ENCODE peak calls at places on chromosomes 11 and 22, in seven cellular contexts. X is heart right ventricle, P is fibroblast of the aortic adventitia, S is right lobe of liver, L is HCT116, R is fibroblast of pulmonary artery, W is lower leg skin. I is an unnamed sample.

GRCh38 chr11:15412054-15412453 is 297.3 kb downstream of the INSC start:
- DNase-seq in X (no peak), P (no peak), S (no peak), L (no peak), R (no peak), W (no peak), I (no peak)

GRCh38 chr11:33920838-33921613 is 29.1 kb upstream of the LMO2 start:
- DNase-seq in X (no peak), P (no peak), S (no peak), L (no peak), R (no peak), W (no peak), I (no peak)

GRCh38 chr22:33803371-33803770 is 116.9 kb downstream of the LARGE1 start:
- DNase-seq in X (no peak), P (peak), S (no peak), L (no peak), R (peak), W (peak), I (no peak)

GRCh38 chr11:115458877-115459276 is 45.3 kb downstream of the CADM1 start:
- DNase-seq in X (no peak), P (no peak), S (no peak), L (no peak), R (no peak), W (no peak), I (no peak)

GRCh38 chr11:30131535-30131934 is 99.3 kb upstream of the FSHB start:
- DNase-seq in X (no peak), P (no peak), S (no peak), L (no peak), R (peak), W (no peak), I (no peak)

GRCh38 chr11:15493921-15494630 is 379.4 kb downstream of the INSC start:
- DNase-seq in X (no peak), P (no peak), S (peak), L (no peak), R (peak), W (no peak), I (no peak)

GRCh38 chr22:33639588-33640254 is 280.6 kb downstream of the LARGE1 start:
- DNase-seq in X (no peak), P (no peak), S (no peak), L (no peak), R (no peak), W (no peak), I (no peak)

GRCh38 chr22:23169032-23169384 is 11.3 kb upstream of the BCR start:
- DNase-seq in X (no peak), P (no peak), S (no peak), L (no peak), R (no peak), W (no peak), I (no peak)

GRCh38 chr11:6618117-6619020 is 853 bp downstream of the TPP1 start:
- DNase-seq in X (no peak), P (peak), S (no peak), L (no peak), R (peak), W (peak), I (peak)

GRCh38 chr11:58771458-58771855 is 39.7 kb upstream of the GLYAT start:
- DNase-seq in X (no peak), P (peak), S (no peak), L (no peak), R (no peak), W (no peak), I (no peak)

GRCh38 chr11:127445476-127445875 is 444.9 kb upstream of the KIRREL3 start:
- DNase-seq in X (no peak), P (no peak), S (no peak), L (no peak), R (no peak), W (no peak), I (no peak)

GRCh38 chr11:91859666-91860065 is 365.0 kb upstream of the FAT3 start:
- DNase-seq in X (no peak), P (no peak), S (no peak), L (no peak), R (no peak), W (no peak), I (no peak)

GRCh38 chr22:38204784-38205183 is 3.0 kb downstream of the MAFF start:
- DNase-seq in X (no peak), P (no peak), S (no peak), L (no peak), R (peak), W (no peak), I (no peak)

GRCh38 chr11:116651098-116651756 is 121.6 kb downstream of the BUD13 start:
- DNase-seq in X (no peak), P (no peak), S (no peak), L (no peak), R (no peak), W (no peak), I (no peak)

GRCh38 chr22:49972163-49973017 is 11.8 kb downstream of the PIM3 start:
- DNase-seq in X (peak), P (no peak), S (peak), L (no peak), R (no peak), W (peak), I (peak)

GRCh38 chr11:46901156-46901555 is 17.2 kb downstream of the LRP4 start:
- DNase-seq in X (no peak), P (no peak), S (no peak), L (no peak), R (no peak), W (no peak), I (no peak)

GRCh38 chr11:31798057-31799035 is 12.8 kb downstream of the PAX6 start:
- DNase-seq in X (no peak), P (no peak), S (no peak), L (no peak), R (no peak), W (no peak), I (peak)

GRCh38 chr11:17145972-17146371 is 61.8 kb downstream of the PIK3C2A start:
- DNase-seq in X (no peak), P (no peak), S (no peak), L (no peak), R (peak), W (no peak), I (no peak)

GRCh38 chr11:108947654-108948570 is 283.0 kb downstream of the DDX10 start:
- DNase-seq in X (no peak), P (peak), S (no peak), L (no peak), R (peak), W (no peak), I (no peak)

GRCh38 chr11:72661486-72661885 is 12.7 kb downstream of the PDE2A start:
- DNase-seq in X (no peak), P (no peak), S (no peak), L (no peak), R (no peak), W (no peak), I (no peak)

GRCh38 chr11:60972182-60973030 is 926 bp downstream of the CD6 start:
- DNase-seq in X (no peak), P (no peak), S (no peak), L (no peak), R (no peak), W (no peak), I (no peak)

GRCh38 chr11:130608267-130608666 is 159.8 kb downstream of the ADAMTS15 start:
- DNase-seq in X (no peak), P (no peak), S (no peak), L (no peak), R (no peak), W (no peak), I (no peak)

GRCh38 chr22:20084547-20085413 is 4.7 kb downstream of the DGCR8 start:
- DNase-seq in X (no peak), P (peak), S (peak), L (no peak), R (peak), W (no peak), I (peak)

GRCh38 chr11:3156282-3156660 is 8.8 kb downstream of the OSBPL5 start:
- DNase-seq in X (peak), P (no peak), S (no peak), L (no peak), R (no peak), W (no peak), I (no peak)
- H3K4me3 ChIP-seq in X (peak), P (no peak), S (no peak), L (no peak), R (no peak), W (no peak), I (peak)

GRCh38 chr22:35638408-35638807 is 9.8 kb upstream of the APOL6 start:
- DNase-seq in X (peak), P (peak), S (peak), L (no peak), R (peak), W (peak), I (peak)
- H3K4me3 ChIP-seq in X (no peak), P (no peak), S (no peak), L (no peak), R (no peak), W (no peak), I (no peak)

DNA sequence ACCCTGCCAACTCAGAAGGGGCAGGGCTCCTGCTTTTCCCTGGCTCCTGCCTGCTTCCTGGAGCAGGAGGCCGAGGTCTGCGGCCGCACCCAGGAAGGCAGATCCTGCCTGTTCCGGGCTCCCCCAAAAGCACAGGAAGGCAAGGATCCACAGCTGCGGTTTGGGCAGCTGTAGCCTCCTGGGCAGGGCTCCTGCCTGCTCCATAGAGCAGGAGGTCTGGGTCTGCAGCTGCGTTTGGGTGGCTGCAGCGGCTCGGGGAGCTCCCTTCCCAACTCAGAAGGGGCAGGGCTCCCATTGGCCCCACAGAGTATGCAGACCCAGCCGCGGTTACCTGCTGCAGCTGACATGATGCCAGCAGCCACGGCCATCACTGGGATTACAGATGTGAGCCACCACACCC is 5.5 kb downstream of the UPK2 start:
- DNase-seq in X (no peak), P (no peak), S (no peak), L (no peak), R (no peak), W (no peak), I (no peak)
- H3K4me3 ChIP-seq in X (no peak), P (no peak), S (no peak), L (no peak), R (no peak), W (no peak), I (no peak)

GRCh38 chr11:111460752-111461305 is 51.4 kb downstream of the BTG4 start:
- DNase-seq in X (no peak), P (peak), S (no peak), L (no peak), R (peak), W (no peak), I (no peak)
- H3K4me3 ChIP-seq in X (no peak), P (no peak), S (no peak), L (no peak), R (no peak), W (no peak), I (no peak)

DNA sequence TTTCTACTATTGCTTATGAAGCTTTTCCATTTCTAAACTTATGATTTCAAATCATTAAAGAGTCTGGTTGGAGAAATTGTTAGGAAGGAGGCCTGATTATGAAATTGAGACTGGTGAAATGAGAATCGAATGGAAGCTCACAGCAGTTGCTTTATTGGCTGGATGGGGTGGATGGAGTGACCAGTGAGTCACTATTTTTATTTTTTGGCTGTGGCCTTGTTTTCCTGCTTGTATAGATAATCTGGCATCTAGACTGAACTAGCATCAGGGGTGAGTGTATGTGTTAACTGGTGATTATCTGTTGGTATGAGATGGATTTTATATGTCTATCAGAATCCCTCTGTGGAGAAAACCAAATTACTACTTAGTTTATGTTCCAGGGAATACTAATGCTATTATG is 36.2 kb downstream of the UVRAG start:
- DNase-seq in X (no peak), P (peak), S (no peak), L (no peak), R (peak), W (no peak), I (no peak)
- H3K4me3 ChIP-seq in X (no peak), P (no peak), S (no peak), L (no peak), R (no peak), W (no peak), I (no peak)

GRCh38 chr11:36379653-36380052 is 83.6 kb downstream of the PRR5L start:
- DNase-seq in X (no peak), P (no peak), S (no peak), L (no peak), R (no peak), W (no peak), I (no peak)
- H3K4me3 ChIP-seq in X (no peak), P (no peak), S (no peak), L (no peak), R (no peak), W (no peak), I (no peak)

DNA sequence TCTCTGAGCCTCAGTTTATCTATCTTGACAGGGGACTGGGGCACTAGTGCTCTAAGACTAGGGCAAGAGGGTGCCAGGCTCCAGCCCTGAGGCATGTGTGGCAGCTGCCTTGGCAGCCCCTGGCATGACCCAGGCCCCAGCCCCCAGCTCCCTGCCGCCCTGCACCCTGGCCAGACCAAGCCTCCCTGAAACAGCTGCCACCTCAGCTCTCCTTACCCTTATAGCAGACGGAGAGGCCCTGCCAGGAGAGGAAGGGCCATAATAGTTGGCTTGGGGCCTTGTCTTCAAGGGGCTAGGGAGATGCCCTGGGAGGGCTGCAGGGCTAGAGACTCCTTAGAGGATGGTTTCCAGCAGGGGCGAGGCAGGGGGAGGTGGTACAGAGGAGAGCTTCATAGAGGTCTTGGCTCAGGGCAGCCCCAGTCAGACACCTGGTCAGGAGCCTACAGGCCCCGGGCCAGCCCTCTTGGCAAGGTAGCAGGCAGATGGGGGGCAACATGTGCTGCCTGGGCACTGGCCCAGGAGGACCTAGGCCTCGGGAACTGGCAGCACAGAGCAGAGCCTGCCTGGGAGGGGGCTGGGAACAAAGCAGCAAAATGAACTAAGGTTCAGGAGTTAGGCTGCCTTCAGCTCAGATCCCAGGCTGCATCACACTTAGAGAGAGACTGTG is 13.0 kb downstream of the SMTN start:
- DNase-seq in X (peak), P (no peak), S (no peak), L (no peak), R (no peak), W (no peak), I (no peak)
- H3K4me3 ChIP-seq in X (peak), P (no peak), S (no peak), L (no peak), R (no peak), W (no peak), I (no peak)